ENCODE peak calls at places on chromosomes 3 and 15, in nine cellular contexts. M, F, B, G, C, E, X, W and A are unnamed samples.

GRCh38 chr15:38528279-38528678 is 36.3 kb downstream of the RASGRP1 start:
- DNase-seq in E (no peak), C (no peak), W (peak), X (no peak), G (no peak), B (peak), F (peak), M (peak), A (no peak)

GRCh38 chr3:51391566-51392300 is 648 bp downstream of the RBM15B start:
- DNase-seq in M (peak), E (no peak), B (no peak), C (peak), X (peak), F (peak), G (peak), W (peak), A (peak)

GRCh38 chr3:23112491-23112890 is 90.6 kb upstream of the UBE2E2 start:
- DNase-seq in B (peak), C (no peak), X (no peak), E (no peak), W (no peak), G (peak), F (no peak), M (no peak), A (no peak)

GRCh38 chr15:57857871-57858270 is 151.4 kb downstream of the POLR2M start:
- DNase-seq in E (no peak), W (no peak), G (no peak), X (no peak), B (no peak), M (no peak), F (no peak), C (no peak), A (no peak)

GRCh38 chr3:59922226-59922625 is 872.4 kb upstream of the CFAP20DC start:
- DNase-seq in F (no peak), W (no peak), M (no peak), G (no peak), B (no peak), X (no peak), E (no peak), C (no peak), A (no peak)

GRCh38 chr3:64667138-64667537 is 20.7 kb downstream of the ADAMTS9 start:
- DNase-seq in E (no peak), M (no peak), C (no peak), B (peak), W (no peak), G (no peak), F (peak), X (no peak), A (no peak)

GRCh38 chr3:193207874-193208273 is 33.1 kb upstream of the PLAAT1 start:
- DNase-seq in C (no peak), E (no peak), F (no peak), X (no peak), B (no peak), W (no peak), M (no peak), G (no peak), A (no peak)

GRCh38 chr3:17740703-17741102 is 1.7 kb downstream of the TBC1D5 start:
- DNase-seq in F (peak), M (peak), C (no peak), B (peak), X (no peak), W (peak), G (no peak), E (no peak), A (peak)

GRCh38 chr15:65595960-65596359 is 15.0 kb downstream of the INTS14 start:
- DNase-seq in M (no peak), G (no peak), E (no peak), B (no peak), C (no peak), F (peak), X (peak), W (no peak), A (peak)

GRCh38 chr15:69194854-69195253 is 34.4 kb downstream of the GLCE start:
- DNase-seq in C (no peak), F (no peak), M (peak), X (no peak), E (no peak), B (no peak), G (no peak), W (peak), A (no peak)

GRCh38 chr3:25566358-25566920 is 98.3 kb downstream of the TOP2B start:
- DNase-seq in E (no peak), G (no peak), C (no peak), M (no peak), W (no peak), B (no peak), F (no peak), X (no peak), A (no peak)

GRCh38 chr3:103421460-103421859 is 986.6 kb downstream of the ZPLD1 start:
- DNase-seq in W (no peak), E (no peak), F (no peak), M (no peak), G (no peak), X (no peak), B (no peak), C (no peak), A (no peak)

GRCh38 chr3:181724432-181724740 is 12.7 kb downstream of the SOX2 start:
- DNase-seq in F (no peak), M (peak), X (no peak), G (no peak), C (no peak), B (no peak), W (no peak), E (no peak), A (no peak)

GRCh38 chr3:9955067-9955502 is 2.9 kb upstream of the PRRT3 start:
- DNase-seq in B (peak), F (no peak), G (no peak), C (no peak), W (peak), M (no peak), X (no peak), E (no peak), A (peak)

GRCh38 chr3:28140664-28141063 is 100.8 kb upstream of the CMC1 start:
- DNase-seq in B (no peak), C (no peak), E (no peak), G (no peak), X (no peak), F (no peak), W (no peak), M (no peak), A (no peak)

GRCh38 chr3:54659347-54659746 is 268.5 kb downstream of the LRTM1 start:
- DNase-seq in G (no peak), B (no peak), X (no peak), F (no peak), E (no peak), C (no peak), W (no peak), M (no peak), A (no peak)

GRCh38 chr3:122858373-122858772 is 63.5 kb downstream of the SLC49A4 start:
- DNase-seq in B (peak), E (peak), F (peak), W (peak), X (no peak), M (peak), C (no peak), G (no peak), A (no peak)

GRCh38 chr3:60036803-60037202 is 987.0 kb upstream of the CFAP20DC start:
- DNase-seq in X (no peak), C (no peak), M (no peak), W (no peak), F (no peak), G (no peak), B (no peak), E (no peak), A (no peak)

GRCh38 chr3:5520237-5520636 is 332.7 kb downstream of the EDEM1 start:
- DNase-seq in X (no peak), M (no peak), E (no peak), B (no peak), F (no peak), G (no peak), W (no peak), C (no peak), A (peak)

GRCh38 chr3:173538410-173538809 is 140.9 kb downstream of the NLGN1 start:
- DNase-seq in G (no peak), E (no peak), C (no peak), W (no peak), X (no peak), F (no peak), B (no peak), M (no peak), A (no peak)

GRCh38 chr3:150202696-150203095 is 205.4 kb upstream of the TSC22D2 start:
- DNase-seq in B (no peak), W (no peak), X (no peak), M (no peak), F (no peak), G (no peak), C (no peak), E (no peak), A (no peak)

GRCh38 chr3:42376397-42376798 is 34.0 kb downstream of the LYZL4 start:
- DNase-seq in M (peak), G (no peak), E (peak), C (no peak), F (peak), X (no peak), W (peak), B (peak), A (no peak)

GRCh38 chr15:22952826-22953579 is 27.2 kb downstream of the CYFIP1 start:
- DNase-seq in F (peak), C (no peak), X (no peak), W (no peak), E (peak), G (no peak), B (no peak), M (no peak), A (no peak)

GRCh38 chr3:10447527-10448260 is 57.7 kb downstream of the ATP2B2 start:
- DNase-seq in E (no peak), W (no peak), C (no peak), G (no peak), B (no peak), M (no peak), X (no peak), F (no peak), A (no peak)

GRCh38 chr15:78943692-78944091 is 1.2 kb downstream of the CTSH start:
- DNase-seq in M (no peak), B (no peak), W (peak), F (no peak), E (no peak), G (no peak), C (no peak), X (no peak), A (no peak)

GRCh38 chr3:135806342-135806741 is 159.2 kb upstream of the PPP2R3A start:
- DNase-seq in C (no peak), F (no peak), X (no peak), E (no peak), B (no peak), M (no peak), G (no peak), W (peak), A (no peak)

GRCh38 chr3:128091586-128091985 is 32.0 kb downstream of the RUVBL1 start:
- DNase-seq in F (peak), X (no peak), C (no peak), W (no peak), B (no peak), E (no peak), M (no peak), G (no peak), A (no peak)

GRCh38 chr3:178275793-178276192 is 260.4 kb upstream of the KCNMB2 start:
- DNase-seq in G (no peak), X (no peak), E (no peak), M (no peak), F (no peak), C (no peak), W (peak), B (no peak), A (no peak)

GRCh38 chr3:123586131-123586530 is 1.3 kb upstream of the HACD2 start:
- DNase-seq in X (no peak), F (peak), W (peak), M (peak), C (no peak), G (no peak), B (peak), E (no peak), A (peak)

GRCh38 chr15:27686376-27686775 is 412.7 kb downstream of the OCA2 start:
- DNase-seq in E (peak), X (no peak), B (peak), M (peak), C (peak), F (peak), W (peak), G (no peak), A (no peak)

GRCh38 chr3:32743934-32744333 is 58.9 kb downstream of the CNOT10 start:
- DNase-seq in F (peak), C (no peak), W (no peak), E (no peak), X (no peak), G (no peak), M (no peak), B (no peak), A (no peak)

GRCh38 chr15:91857224-91857585 is 3.7 kb downstream of the SLCO3A1 start:
- DNase-seq in B (no peak), E (no peak), C (no peak), W (no peak), F (no peak), X (no peak), G (no peak), M (no peak), A (no peak)

GRCh38 chr3:183943739-183944138 is 59.1 kb upstream of the PARL start:
- DNase-seq in F (no peak), C (no peak), G (no peak), M (no peak), X (no peak), E (no peak), B (no peak), W (no peak), A (no peak)

GRCh38 chr3:37559461-37559860 is 302.2 kb upstream of the CTDSPL start:
- DNase-seq in W (peak), C (no peak), F (peak), X (no peak), M (peak), B (peak), E (peak), G (no peak), A (no peak)

GRCh38 chr3:15269091-15269989 is 63.0 kb downstream of the SH3BP5 start:
- DNase-seq in G (peak), E (peak), B (peak), W (peak), X (peak), F (peak), C (peak), M (peak), A (peak)

GRCh38 chr15:55990986-55991385 is 2.4 kb downstream of the NEDD4 start:
- DNase-seq in F (no peak), C (no peak), B (no peak), W (no peak), M (no peak), E (no peak), X (no peak), G (no peak), A (no peak)

GRCh38 chr15:53936137-53936536 is 42.1 kb upstream of the UNC13C start:
- DNase-seq in E (no peak), X (no peak), M (no peak), C (no peak), B (no peak), F (no peak), W (no peak), G (no peak), A (no peak)

GRCh38 chr3:64244011-64244942 is 19.0 kb upstream of the PRICKLE2 start:
- DNase-seq in B (peak), E (no peak), X (no peak), M (peak), G (no peak), W (no peak), C (no peak), F (peak), A (peak)

GRCh38 chr3:127443581-127444375 is 146.8 kb downstream of the TPRA1 start:
- DNase-seq in M (no peak), W (no peak), X (no peak), C (peak), F (no peak), B (no peak), G (peak), E (no peak), A (no peak)

DNA sequence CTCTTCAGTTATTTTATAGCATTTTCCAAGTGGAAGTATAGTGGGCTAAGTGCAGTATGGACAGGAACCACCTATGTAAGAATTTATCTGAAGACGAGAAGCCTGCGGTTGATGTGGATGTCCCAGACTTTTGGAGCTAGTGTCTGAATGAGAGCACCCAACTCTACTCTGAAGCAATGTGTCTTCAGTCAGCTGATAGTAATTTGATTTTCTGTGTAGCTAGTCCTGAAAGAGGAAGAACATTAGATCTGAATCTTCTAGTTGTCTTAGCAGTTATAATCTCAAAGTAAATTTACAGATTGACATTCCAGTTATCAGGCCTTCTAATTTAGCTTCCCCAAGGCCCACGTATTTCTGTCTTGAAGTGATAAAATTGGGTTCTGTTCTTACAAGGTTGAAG is 1.4 kb downstream of the TCAIM start:
- DNase-seq in W (no peak), B (no peak), C (no peak), E (no peak), F (no peak), X (no peak), G (no peak), M (no peak), A (no peak)
- H3K4me3 ChIP-seq in W (peak), B (no peak), C (no peak), E (peak), F (no peak), X (peak), G (peak), M (no peak), A (peak)

GRCh38 chr3:158103956-158104338 is 2.3 kb downstream of the SHOX2 start:
- DNase-seq in B (no peak), C (peak), X (no peak), G (no peak), E (no peak), F (no peak), W (no peak), M (no peak), A (no peak)
- H3K4me3 ChIP-seq in B (no peak), C (no peak), X (peak), G (no peak), E (no peak), F (no peak), W (no peak), M (no peak), A (no peak)

GRCh38 chr15:96331141-96331941 is 841 bp downstream of the NR2F2 start:
- DNase-seq in B (no peak), G (peak), F (peak), W (peak), E (no peak), M (peak), C (peak), X (no peak), A (peak)
- H3K4me3 ChIP-seq in B (peak), G (peak), F (peak), W (peak), E (peak), M (peak), C (peak), X (no peak), A (peak)

GRCh38 chr3:171811059-171811912 is 1.0 kb upstream of the PLD1 start:
- DNase-seq in X (no peak), W (peak), F (peak), E (no peak), B (peak), M (peak), C (no peak), G (no peak), A (peak)
- H3K4me3 ChIP-seq in X (no peak), W (no peak), F (peak), E (no peak), B (peak), M (no peak), C (no peak), G (peak), A (peak)